ENCODE peak calls at places on chromosomes 11 and 22, in eight cellular contexts. One of them, this sample, is unnamed.

GRCh38 chr22:38180841-38181452 is 683 bp downstream of the PLA2G6 start:
- DNase-seq in NCI-H774: no peak
- DNase-seq in colonic mucosa: peak; percentile 83
- DNase-seq in NCI-H187: no peak
- DNase-seq in stimulated activated CD8-positive, alpha-beta memory T cell treated with anti-CD3 and anti-CD28 coated beads, Interleukin-4, amount 100 ng/mL, for 1 hour: no peak
- DNase-seq in NCI-H1092: no peak
- DNase-seq in mucosa of descending colon: peak; percentile 73
- DNase-seq in LoVo: peak; percentile 41
- DNase-seq in this sample: no peak

GRCh38 chr11:34784318-34784841 is 131.8 kb downstream of the APIP start:
- DNase-seq in LoVo: no peak
- DNase-seq in mucosa of descending colon: no peak
- DNase-seq in NCI-H187: no peak
- DNase-seq in NCI-H774: no peak
- DNase-seq in colonic mucosa: no peak
- DNase-seq in stimulated activated CD8-positive, alpha-beta memory T cell treated with anti-CD3 and anti-CD28 coated beads, Interleukin-4, amount 100 ng/mL, for 1 hour: no peak
- DNase-seq in NCI-H1092: no peak
- DNase-seq in this sample: no peak

GRCh38 chr11:8706673-8707432 is 24.3 kb downstream of the RPL27A start:
- DNase-seq in LoVo: no peak
- DNase-seq in NCI-H1092: no peak
- DNase-seq in NCI-H187: no peak
- DNase-seq in stimulated activated CD8-positive, alpha-beta memory T cell treated with anti-CD3 and anti-CD28 coated beads, Interleukin-4, amount 100 ng/mL, for 1 hour: no peak
- DNase-seq in mucosa of descending colon: no peak
- DNase-seq in colonic mucosa: no peak
- DNase-seq in NCI-H774: no peak
- DNase-seq in this sample: no peak

GRCh38 chr11:118902336-118903203 is 18.9 kb downstream of the CXCR5 start:
- DNase-seq in stimulated activated CD8-positive, alpha-beta memory T cell treated with anti-CD3 and anti-CD28 coated beads, Interleukin-4, amount 100 ng/mL, for 1 hour: no peak
- DNase-seq in NCI-H774: no peak
- DNase-seq in NCI-H187: no peak
- DNase-seq in LoVo: no peak
- DNase-seq in colonic mucosa: no peak
- DNase-seq in mucosa of descending colon: no peak
- DNase-seq in NCI-H1092: no peak
- DNase-seq in this sample: no peak

GRCh38 chr11:16891964-16892363 is 122.2 kb downstream of the PLEKHA7 start:
- DNase-seq in colonic mucosa: no peak
- DNase-seq in NCI-H774: no peak
- DNase-seq in stimulated activated CD8-positive, alpha-beta memory T cell treated with anti-CD3 and anti-CD28 coated beads, Interleukin-4, amount 100 ng/mL, for 1 hour: no peak
- DNase-seq in NCI-H1092: no peak
- DNase-seq in NCI-H187: no peak
- DNase-seq in LoVo: no peak
- DNase-seq in mucosa of descending colon: no peak
- DNase-seq in this sample: no peak

GRCh38 chr22:47174671-47175111 is 412.2 kb downstream of the TBC1D22A start:
- DNase-seq in stimulated activated CD8-positive, alpha-beta memory T cell treated with anti-CD3 and anti-CD28 coated beads, Interleukin-4, amount 100 ng/mL, for 1 hour: no peak
- DNase-seq in colonic mucosa: no peak
- DNase-seq in NCI-H1092: no peak
- DNase-seq in NCI-H187: no peak
- DNase-seq in LoVo: no peak
- DNase-seq in mucosa of descending colon: no peak
- DNase-seq in NCI-H774: no peak
- DNase-seq in this sample: peak; percentile 79

GRCh38 chr22:21632931-21633330 is 371 bp downstream of the CCDC116 start:
- DNase-seq in NCI-H1092: no peak
- DNase-seq in colonic mucosa: no peak
- DNase-seq in NCI-H774: no peak
- DNase-seq in stimulated activated CD8-positive, alpha-beta memory T cell treated with anti-CD3 and anti-CD28 coated beads, Interleukin-4, amount 100 ng/mL, for 1 hour: no peak
- DNase-seq in mucosa of descending colon: no peak
- DNase-seq in NCI-H187: no peak
- DNase-seq in LoVo: no peak
- DNase-seq in this sample: no peak

GRCh38 chr11:4065601-4066377 is 28.8 kb upstream of the RRM1 start:
- DNase-seq in colonic mucosa: no peak
- DNase-seq in NCI-H187: no peak
- DNase-seq in LoVo: no peak
- DNase-seq in NCI-H1092: no peak
- DNase-seq in mucosa of descending colon: no peak
- DNase-seq in NCI-H774: no peak
- DNase-seq in stimulated activated CD8-positive, alpha-beta memory T cell treated with anti-CD3 and anti-CD28 coated beads, Interleukin-4, amount 100 ng/mL, for 1 hour: no peak
- DNase-seq in this sample: no peak

GRCh38 chr22:32990187-32990586 is 68.0 kb downstream of the SYN3 start:
- DNase-seq in NCI-H774: no peak
- DNase-seq in colonic mucosa: no peak
- DNase-seq in NCI-H1092: no peak
- DNase-seq in mucosa of descending colon: no peak
- DNase-seq in LoVo: no peak
- DNase-seq in stimulated activated CD8-positive, alpha-beta memory T cell treated with anti-CD3 and anti-CD28 coated beads, Interleukin-4, amount 100 ng/mL, for 1 hour: no peak
- DNase-seq in NCI-H187: no peak
- DNase-seq in this sample: no peak

GRCh38 chr11:5364214-5364613 is 12.9 kb downstream of the OR51B6 start:
- DNase-seq in NCI-H187: no peak
- DNase-seq in stimulated activated CD8-positive, alpha-beta memory T cell treated with anti-CD3 and anti-CD28 coated beads, Interleukin-4, amount 100 ng/mL, for 1 hour: no peak
- DNase-seq in NCI-H774: no peak
- DNase-seq in colonic mucosa: no peak
- DNase-seq in mucosa of descending colon: no peak
- DNase-seq in LoVo: no peak
- DNase-seq in NCI-H1092: no peak
- DNase-seq in this sample: no peak

GRCh38 chr11:5293028-5293427 is 8.7 kb downstream of the OR51B4 start:
- DNase-seq in NCI-H774: no peak
- DNase-seq in colonic mucosa: no peak
- DNase-seq in stimulated activated CD8-positive, alpha-beta memory T cell treated with anti-CD3 and anti-CD28 coated beads, Interleukin-4, amount 100 ng/mL, for 1 hour: no peak
- DNase-seq in NCI-H187: no peak
- DNase-seq in mucosa of descending colon: no peak
- DNase-seq in LoVo: no peak
- DNase-seq in NCI-H1092: no peak
- DNase-seq in this sample: no peak

GRCh38 chr22:46267431-46268279 is at the start of gene TTC38:
- DNase-seq in stimulated activated CD8-positive, alpha-beta memory T cell treated with anti-CD3 and anti-CD28 coated beads, Interleukin-4, amount 100 ng/mL, for 1 hour: no peak
- DNase-seq in mucosa of descending colon: peak; percentile 94
- DNase-seq in NCI-H774: peak; percentile 31
- DNase-seq in LoVo: peak; percentile 94
- DNase-seq in NCI-H187: no peak
- DNase-seq in colonic mucosa: peak; percentile 96
- DNase-seq in NCI-H1092: no peak
- DNase-seq in this sample: peak; percentile 95

GRCh38 chr11:27040302-27041115 is at the start of gene BBOX1:
- DNase-seq in stimulated activated CD8-positive, alpha-beta memory T cell treated with anti-CD3 and anti-CD28 coated beads, Interleukin-4, amount 100 ng/mL, for 1 hour: no peak
- DNase-seq in NCI-H774: peak; percentile 46
- DNase-seq in NCI-H187: peak; percentile 15
- DNase-seq in colonic mucosa: no peak
- DNase-seq in mucosa of descending colon: no peak
- DNase-seq in LoVo: no peak
- DNase-seq in NCI-H1092: no peak
- DNase-seq in this sample: no peak

GRCh38 chr11:88739524-88739923 is 326.3 kb downstream of the GRM5 start:
- DNase-seq in NCI-H1092: no peak
- DNase-seq in NCI-H187: no peak
- DNase-seq in NCI-H774: no peak
- DNase-seq in LoVo: no peak
- DNase-seq in stimulated activated CD8-positive, alpha-beta memory T cell treated with anti-CD3 and anti-CD28 coated beads, Interleukin-4, amount 100 ng/mL, for 1 hour: no peak
- DNase-seq in colonic mucosa: no peak
- DNase-seq in mucosa of descending colon: no peak
- DNase-seq in this sample: no peak

GRCh38 chr22:44714703-44715350 is 12.8 kb downstream of the PRR5 start:
- DNase-seq in NCI-H1092: no peak
- DNase-seq in stimulated activated CD8-positive, alpha-beta memory T cell treated with anti-CD3 and anti-CD28 coated beads, Interleukin-4, amount 100 ng/mL, for 1 hour: no peak
- DNase-seq in mucosa of descending colon: no peak
- DNase-seq in NCI-H187: no peak
- DNase-seq in NCI-H774: no peak
- DNase-seq in LoVo: no peak
- DNase-seq in colonic mucosa: no peak
- DNase-seq in this sample: no peak

GRCh38 chr11:2463766-2464277 is 19.0 kb downstream of the KCNQ1 start:
- DNase-seq in NCI-H774: no peak
- DNase-seq in stimulated activated CD8-positive, alpha-beta memory T cell treated with anti-CD3 and anti-CD28 coated beads, Interleukin-4, amount 100 ng/mL, for 1 hour: no peak
- DNase-seq in mucosa of descending colon: no peak
- DNase-seq in LoVo: no peak
- DNase-seq in NCI-H1092: no peak
- DNase-seq in NCI-H187: no peak
- DNase-seq in colonic mucosa: no peak
- DNase-seq in this sample: peak; percentile 82